ENCODE peak calls at places on chromosomes 5 and 9, in seven cellular contexts. Y, D, O, V, B, P and I are unnamed samples.

GRCh38 chr5:139903805-139904565 is 108.4 kb downstream of the PSD2 start:
- DNase-seq in Y (no peak), D (no peak), O (no peak), V (peak; percentile 36), B (peak; percentile 84), P (peak; percentile 35), I (no peak)

GRCh38 chr9:17398351-17398750 is 180.5 kb upstream of the SH3GL2 start:
- DNase-seq in Y (no peak), D (no peak), O (peak; percentile 48), V (no peak), B (no peak), P (no peak), I (no peak)

GRCh38 chr9:32394381-32395049 is 10.1 kb downstream of the ACO1 start:
- DNase-seq in Y (no peak), D (no peak), O (no peak), V (peak; percentile 71), B (no peak), P (no peak), I (no peak)

GRCh38 chr5:109997191-109997590 is 307.5 kb downstream of the MAN2A1 start:
- DNase-seq in Y (no peak), D (no peak), O (no peak), V (no peak), B (peak; percentile 13), P (no peak), I (no peak)

GRCh38 chr9:133718533-133719315 is 19.4 kb downstream of the SARDH start:
- DNase-seq in Y (no peak), D (no peak), O (no peak), V (no peak), B (no peak), P (no peak), I (no peak)

GRCh38 chr9:25678147-25678666 is at the start of gene TUSC1:
- DNase-seq in Y (peak; percentile 86), D (peak; percentile 86), O (peak; percentile 88), V (peak; percentile 85), B (peak; percentile 69), P (peak; percentile 65), I (no peak)

GRCh38 chr5:93665649-93666048 is 75.8 kb downstream of the POU5F2 start:
- DNase-seq in Y (no peak), D (no peak), O (no peak), V (no peak), B (no peak), P (no peak), I (no peak)

GRCh38 chr5:178234753-178235599 is 2.4 kb upstream of the PHYKPL start:
- DNase-seq in Y (peak; percentile 71), D (peak; percentile 81), O (peak; percentile 69), V (peak; percentile 80), B (peak; percentile 89), P (peak; percentile 85), I (no peak)

GRCh38 chr5:157857821-157858526 is 971 bp downstream of the CLINT1 start:
- DNase-seq in Y (no peak), D (no peak), O (no peak), V (no peak), B (no peak), P (no peak), I (no peak)

GRCh38 chr9:89576404-89576824 is 28.4 kb upstream of the GADD45G start:
- DNase-seq in Y (no peak), D (no peak), O (peak; percentile 46), V (no peak), B (peak; percentile 27), P (no peak), I (peak; percentile 28)

GRCh38 chr5:2180456-2180855 is 297.7 kb upstream of the IRX4 start:
- DNase-seq in Y (no peak), D (no peak), O (no peak), V (no peak), B (no peak), P (no peak), I (no peak)

GRCh38 chr5:140131967-140132409 is 6.3 kb downstream of the IGIP start:
- DNase-seq in Y (peak; percentile 78), D (peak; percentile 84), O (peak; percentile 83), V (peak; percentile 54), B (no peak), P (no peak), I (peak; percentile 61)

GRCh38 chr5:113380299-113381014 is 54.3 kb downstream of the TSSK1B start:
- DNase-seq in Y (no peak), D (no peak), O (peak; percentile 51), V (no peak), B (no peak), P (no peak), I (no peak)

GRCh38 chr5:142931896-142932686 is 161.9 kb downstream of the ARHGAP26 start:
- DNase-seq in Y (no peak), D (no peak), O (no peak), V (no peak), B (no peak), P (no peak), I (no peak)

GRCh38 chr9:95009459-95009858 is 283.0 kb downstream of the AOPEP start:
- DNase-seq in Y (no peak), D (no peak), O (no peak), V (no peak), B (no peak), P (no peak), I (no peak)

GRCh38 chr9:104810421-104811339 is 46.8 kb downstream of the NIPSNAP3B start:
- DNase-seq in Y (no peak), D (no peak), O (no peak), V (peak; percentile 87), B (no peak), P (no peak), I (no peak)

GRCh38 chr9:128124873-128125574 is 2.5 kb downstream of the PTGES2 start:
- DNase-seq in Y (no peak), D (peak; percentile 76), O (peak; percentile 70), V (peak; percentile 69), B (peak; percentile 76), P (peak; percentile 73), I (no peak)

GRCh38 chr5:58133631-58134296 is 326.1 kb downstream of the PLK2 start:
- DNase-seq in Y (no peak), D (no peak), O (peak; percentile 65), V (no peak), B (no peak), P (no peak), I (peak; percentile 82)

GRCh38 chr5:42767491-42768105 is 11.0 kb downstream of the CCDC152 start:
- DNase-seq in Y (no peak), D (no peak), O (peak; percentile 55), V (no peak), B (peak; percentile 34), P (no peak), I (peak; percentile 10)

GRCh38 chr5:140072812-140073211 is 29.7 kb upstream of the NRG2 start:
- DNase-seq in Y (no peak), D (no peak), O (no peak), V (no peak), B (no peak), P (no peak), I (no peak)

GRCh38 chr5:109324941-109325340 is 84.8 kb downstream of the PJA2 start:
- DNase-seq in Y (no peak), D (no peak), O (peak; percentile 62), V (no peak), B (no peak), P (no peak), I (no peak)

GRCh38 chr9:128635266-128636023 is 21.2 kb downstream of the DYNC2I2 start:
- DNase-seq in Y (peak; percentile 96), D (peak; percentile 95), O (peak; percentile 97), V (peak; percentile 95), B (peak; percentile 66), P (peak; percentile 71), I (peak; percentile 88)

GRCh38 chr9:20689833-20690232 is 5.8 kb downstream of the FOCAD start:
- DNase-seq in Y (no peak), D (no peak), O (no peak), V (no peak), B (no peak), P (no peak), I (no peak)

GRCh38 chr9:135905380-135906282 is 1.7 kb downstream of the CAMSAP1 start:
- DNase-seq in Y (no peak), D (peak; percentile 39), O (peak; percentile 31), V (peak; percentile 33), B (peak; percentile 44), P (no peak), I (no peak)

GRCh38 chr9:77848428-77848827 is 183.2 kb downstream of the GNAQ start:
- DNase-seq in Y (no peak), D (no peak), O (no peak), V (no peak), B (peak; percentile 13), P (no peak), I (no peak)

DNA sequence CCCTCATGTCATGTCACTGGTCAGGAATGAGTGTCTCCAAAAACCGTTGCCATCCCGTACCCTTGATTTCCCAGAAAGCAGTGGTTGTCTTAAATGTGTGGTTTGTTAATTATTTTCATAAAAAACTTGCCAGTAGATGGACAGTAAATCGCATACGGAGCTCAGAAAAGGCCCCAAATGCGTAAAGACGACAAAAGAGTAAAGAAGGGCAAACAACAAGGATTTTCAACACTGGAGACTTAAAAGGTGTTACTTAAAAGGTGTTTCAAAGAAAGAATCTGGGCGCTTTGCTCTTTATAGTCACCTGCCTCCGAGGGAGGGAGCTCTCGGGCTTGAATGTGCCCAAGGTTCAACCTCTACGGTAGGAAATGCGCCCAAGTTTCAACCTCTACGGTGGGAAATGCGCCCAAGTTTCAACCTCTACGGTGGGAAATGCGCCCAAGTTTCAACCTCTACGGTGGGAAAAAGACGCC is 727 bp downstream of the KIF27 start:
- DNase-seq in Y (no peak), D (no peak), O (peak; percentile 61), V (peak; percentile 82), B (no peak), P (no peak), I (no peak)
- TF ChIP-seq CTCF in Y (no peak), D (peak; percentile 25), O (peak; percentile 46), V (peak; percentile 20), B (no peak), P (no peak), I (peak; percentile 37)

GRCh38 chr9:130285271-130285670 is 19.7 kb downstream of the HMCN2 start:
- DNase-seq in Y (no peak), D (no peak), O (no peak), V (no peak), B (no peak), P (no peak), I (no peak)
- TF ChIP-seq CTCF in Y (no peak), D (no peak), O (no peak), V (no peak), B (no peak), P (no peak), I (no peak)

DNA sequence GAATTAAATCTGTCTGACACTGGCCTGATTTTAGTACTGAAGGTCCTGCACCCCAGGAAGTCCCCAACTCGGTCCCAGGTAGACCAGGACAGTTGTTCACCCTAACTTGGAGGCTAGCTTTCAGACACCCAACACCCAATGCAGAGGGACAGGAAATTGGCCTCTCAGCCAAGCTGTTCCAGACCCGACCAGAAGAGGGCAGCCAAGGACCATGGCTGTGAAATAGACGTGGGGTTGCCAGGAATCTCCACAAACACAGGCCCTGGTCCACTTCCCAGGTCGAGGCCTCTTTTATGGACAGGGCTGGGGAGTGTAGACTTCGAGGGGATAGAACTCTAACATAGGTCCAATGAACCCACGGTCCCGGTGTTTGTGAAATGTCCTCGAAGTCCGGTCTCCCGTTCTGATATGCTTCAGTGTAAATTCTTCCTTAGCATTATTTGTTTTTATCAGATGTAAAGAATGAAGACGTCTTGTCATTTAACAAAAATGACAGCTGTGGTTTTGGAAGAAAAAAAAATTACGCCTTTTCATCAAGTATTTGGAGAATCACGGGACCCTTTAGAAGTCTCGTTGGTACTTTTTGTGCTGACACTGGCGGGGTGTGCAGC is 260.3 kb upstream of the ADAMTS16 start:
- DNase-seq in Y (peak; percentile 77), D (peak; percentile 61), O (peak; percentile 76), V (peak; percentile 88), B (peak; percentile 77), P (peak; percentile 93), I (peak; percentile 18)
- TF ChIP-seq CTCF in Y (peak; percentile 62), D (peak; percentile 88), O (peak; percentile 74), V (peak; percentile 98), B (peak; percentile 94), P (peak; percentile 91), I (peak; percentile 91)

GRCh38 chr5:74943905-74944304 is 77.7 kb upstream of the FAM169A start:
- DNase-seq in Y (no peak), D (no peak), O (no peak), V (no peak), B (peak; percentile 20), P (no peak), I (no peak)
- TF ChIP-seq CTCF in Y (no peak), D (no peak), O (no peak), V (no peak), B (peak; percentile 39), P (no peak), I (no peak)